ENCODE peak calls at places on chromosomes 11 and 22, in six cellular contexts. T is cardiac fibroblast, G is cardiac muscle cell, D is progenitor cell of endocrine pancreas, R is GM10248, M is astrocyte of the cerebellum. E is an unnamed sample.

GRCh38 chr11:101453682-101454081 is 130.1 kb downstream of the TRPC6 start:
- DNase-seq in T (no peak), G (no peak), D (no peak), R (no peak), M (no peak), E (no peak)

GRCh38 chr22:28017859-28018258 is 98.8 kb upstream of the PITPNB start:
- DNase-seq in T (no peak), G (no peak), D (no peak), R (no peak), M (no peak), E (no peak)

GRCh38 chr11:6298605-6299004 is 21.7 kb downstream of the CAVIN3 start:
- DNase-seq in T (peak; percentile 58), G (peak; percentile 45), D (peak; percentile 33), R (no peak), M (no peak), E (no peak)

GRCh38 chr11:70128435-70128906 is 50.4 kb downstream of the ANO1 start:
- DNase-seq in T (no peak), G (no peak), D (no peak), R (no peak), M (no peak), E (no peak)

GRCh38 chr11:19853016-19853415 is 140.4 kb downstream of the NAV2 start:
- DNase-seq in T (no peak), G (no peak), D (no peak), R (no peak), M (no peak), E (no peak)

GRCh38 chr11:111737877-111738205 is 28.3 kb downstream of the PPP2R1B start:
- DNase-seq in T (peak; percentile 71), G (peak; percentile 69), D (no peak), R (no peak), M (no peak), E (no peak)

GRCh38 chr22:19121631-19122142 is 525 bp downstream of the DGCR2 start:
- DNase-seq in T (peak; percentile 31), G (peak; percentile 30), D (peak; percentile 47), R (peak; percentile 52), M (no peak), E (no peak)

GRCh38 chr11:42085736-42086135 is 626.3 kb upstream of the LRRC4C start:
- DNase-seq in T (no peak), G (no peak), D (no peak), R (no peak), M (no peak), E (no peak)

GRCh38 chr11:124556828-124557227 is 13.0 kb upstream of the OR8A1 start:
- DNase-seq in T (no peak), G (no peak), D (no peak), R (no peak), M (no peak), E (no peak)

GRCh38 chr11:111730031-111730430 is 36.2 kb downstream of the PPP2R1B start:
- DNase-seq in T (peak; percentile 56), G (peak; percentile 57), D (no peak), R (no peak), M (no peak), E (no peak)

GRCh38 chr11:74641905-74642304 is 49.5 kb downstream of the POLD3 start:
- DNase-seq in T (peak; percentile 5), G (peak; percentile 16), D (no peak), R (no peak), M (no peak), E (no peak)

GRCh38 chr11:94925422-94926270 is 47.7 kb downstream of the CWC15 start:
- DNase-seq in T (no peak), G (no peak), D (no peak), R (no peak), M (no peak), E (peak; percentile 35)

GRCh38 chr11:43537831-43538230 is 142.7 kb upstream of the HSD17B12 start:
- DNase-seq in T (no peak), G (no peak), D (no peak), R (no peak), M (no peak), E (no peak)

GRCh38 chr11:1074244-1075221 is at the start of gene MUC2:
- DNase-seq in T (no peak), G (no peak), D (no peak), R (no peak), M (no peak), E (no peak)

GRCh38 chr11:71437399-71437798 is 10.8 kb downstream of the DHCR7 start:
- DNase-seq in T (no peak), G (no peak), D (no peak), R (no peak), M (no peak), E (no peak)
- TF ChIP-seq CTCF in T (no peak), G (no peak), D (no peak), R (no peak), M (no peak), E (no peak)

DNA sequence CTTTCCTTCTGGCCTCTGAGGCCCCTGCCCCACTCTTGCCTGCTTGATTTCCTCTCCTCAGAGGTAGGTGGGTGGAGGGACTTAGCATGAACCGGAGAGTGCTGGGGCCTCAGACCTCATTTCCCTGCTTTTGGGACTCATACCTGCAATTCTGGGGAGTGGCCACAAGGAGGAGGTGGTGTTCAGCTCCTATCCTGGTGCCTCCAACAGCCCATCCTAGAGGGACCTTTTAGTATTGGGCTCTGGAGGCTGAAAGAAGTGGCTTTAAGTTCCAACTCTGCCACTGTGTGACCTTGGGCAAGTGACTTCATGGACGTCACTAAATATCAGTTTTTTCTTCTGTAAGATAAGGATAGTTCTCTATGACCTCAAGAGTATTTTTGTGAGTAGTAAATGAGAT is 98.6 kb downstream of the KIAA1671 start:
- DNase-seq in T (no peak), G (no peak), D (no peak), R (no peak), M (no peak), E (no peak)
- TF ChIP-seq CTCF in T (peak; percentile 51), G (peak; percentile 35), D (peak; percentile 46), R (no peak), M (peak; percentile 35), E (peak; percentile 66)

DNA sequence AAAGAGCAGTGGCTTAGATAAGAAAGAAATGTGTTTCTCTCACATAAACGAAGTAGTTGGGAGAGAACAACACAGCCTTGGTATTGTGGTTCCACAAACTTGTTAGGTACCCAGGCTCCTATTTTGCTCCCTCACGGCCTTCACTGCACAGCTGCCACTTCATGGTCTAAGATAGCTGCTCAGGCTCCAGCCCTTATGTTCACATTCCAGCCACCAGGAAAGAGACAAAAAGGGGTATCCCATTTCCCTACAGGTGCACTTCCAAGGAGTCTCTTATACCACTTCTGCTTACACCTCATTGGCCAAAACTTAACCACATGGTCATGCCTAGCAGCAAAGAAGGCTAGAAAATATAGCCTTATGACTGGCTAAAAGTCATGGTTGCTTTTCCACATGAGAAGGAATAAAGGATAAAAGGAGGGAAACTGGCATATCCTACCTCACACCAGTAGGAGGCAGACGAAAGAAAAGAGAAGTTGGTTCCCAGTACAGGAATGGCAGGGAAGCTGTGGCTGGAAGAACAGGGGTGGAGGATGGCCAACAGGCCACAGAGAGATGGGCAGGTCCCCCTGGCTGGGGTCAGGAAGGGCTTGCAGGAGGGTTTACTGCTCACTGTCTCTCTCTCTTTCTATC is 5.4 kb upstream of the HDHD5 start:
- DNase-seq in T (peak; percentile 5), G (no peak), D (no peak), R (no peak), M (no peak), E (no peak)
- TF ChIP-seq CTCF in T (peak; percentile 40), G (peak; percentile 23), D (peak; percentile 31), R (no peak), M (peak; percentile 31), E (peak; percentile 42)

GRCh38 chr11:87724358-87724757 is 450.9 kb downstream of the RAB38 start:
- DNase-seq in T (no peak), G (no peak), D (no peak), R (no peak), M (no peak), E (no peak)

GRCh38 chr11:87719311-87720073 is 455.8 kb downstream of the RAB38 start:
- DNase-seq in T (no peak), G (no peak), D (no peak), R (no peak), M (no peak), E (no peak)

GRCh38 chr11:87726511-87726910 is 448.7 kb downstream of the RAB38 start:
- DNase-seq in T (no peak), G (no peak), D (no peak), R (no peak), M (no peak), E (peak; percentile 19)

GRCh38 chr11:87722756-87723599 is 452.3 kb downstream of the RAB38 start:
- DNase-seq in T (peak; percentile 10), G (peak; percentile 19), D (no peak), R (peak; percentile 10), M (no peak), E (no peak)
- TF ChIP-seq CTCF in T (peak; percentile 78), G (peak; percentile 61), D (peak; percentile 58), R (peak; percentile 69), M (peak; percentile 82), E (peak; percentile 89)

GRCh38 chr22:39188809-39189208 is 36.3 kb upstream of the CBX7 start:
- DNase-seq in T (peak; percentile 59), G (peak; percentile 27), D (no peak), R (no peak), M (no peak), E (no peak)

GRCh38 chr22:39182478-39183030 is 30.1 kb upstream of the CBX7 start:
- DNase-seq in T (no peak), G (peak; percentile 57), D (no peak), R (no peak), M (no peak), E (no peak)

GRCh38 chr22:39184586-39185577 is 32.4 kb upstream of the CBX7 start:
- DNase-seq in T (peak; percentile 84), G (peak; percentile 79), D (no peak), R (no peak), M (no peak), E (no peak)

GRCh38 chr22:39183991-39184585 is 31.6 kb upstream of the CBX7 start:
- DNase-seq in T (peak; percentile 90), G (peak; percentile 93), D (no peak), R (no peak), M (no peak), E (no peak)

DNA sequence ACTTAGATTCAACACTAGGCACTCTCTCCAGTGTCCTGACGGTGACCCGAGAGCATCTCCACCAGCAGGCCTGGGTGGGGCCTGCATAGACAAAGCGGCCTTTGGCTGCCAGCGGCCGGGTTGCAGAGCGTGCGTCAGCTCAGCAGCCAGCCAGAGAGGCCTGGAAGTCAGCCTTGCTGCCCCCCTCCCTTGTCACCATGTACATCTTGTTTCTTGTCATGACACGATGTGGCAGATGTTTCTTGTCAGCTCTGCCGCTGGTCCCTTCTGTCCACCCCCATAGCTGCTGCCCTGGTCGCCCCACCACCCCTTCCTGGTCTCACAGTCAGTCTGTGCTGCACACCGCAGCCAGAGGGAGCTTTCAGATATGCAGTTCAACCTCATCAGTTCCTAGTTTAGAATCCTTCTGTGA is 33.1 kb upstream of the CBX7 start:
- DNase-seq in T (peak; percentile 93), G (peak; percentile 86), D (no peak), R (no peak), M (no peak), E (no peak)
- TF ChIP-seq CTCF in T (peak; percentile 51), G (peak; percentile 51), D (no peak), R (no peak), M (no peak), E (no peak)

GRCh38 chr11:58963551-58964075 is 24.3 kb downstream of the GLYATL1 start:
- DNase-seq in T (peak; percentile 54), G (peak; percentile 76), D (peak; percentile 38), R (no peak), M (peak; percentile 50), E (peak; percentile 76)
- TF ChIP-seq CTCF in T (peak; percentile 48), G (no peak), D (peak; percentile 48), R (no peak), M (peak; percentile 49), E (peak; percentile 73)